ENCODE peak calls at places on chromosomes 5 and 9, in nine cellular contexts. W is neural crest cell; D is PC-3; G is activated T-helper 1 cell treated with Interleukin-2 at 50 U/mL for 16 hours; Z is Caki2; R is GM04504; X is stimulated activated CD4-positive, alpha-beta T cell treated with anti-CD3 and anti-CD28 coated beads, Interleukin-1b, Interleukin-23, amount 100 ng/mL, for 4 hours; O is HFF-Myc; N is stomach. U is an unnamed sample.

GRCh38 chr5:15021286-15022046 is 149.9 kb upstream of the ANKH start:
- DNase-seq in O (no peak), X (no peak), G (no peak), W (no peak), N (no peak), Z (peak), R (no peak), D (peak), U (no peak)

GRCh38 chr9:124209279-124209678 is 48.5 kb upstream of the NEK6 start:
- DNase-seq in W (no peak), R (no peak), D (no peak), X (no peak), G (no peak), N (no peak), O (no peak), Z (no peak), U (no peak)

GRCh38 chr5:136330353-136330913 is 34.9 kb downstream of the TRPC7 start:
- DNase-seq in W (no peak), G (no peak), X (no peak), Z (no peak), N (no peak), O (no peak), R (no peak), D (no peak), U (no peak)

GRCh38 chr9:101486693-101487442 is 46.8 kb upstream of the RNF20 start:
- DNase-seq in Z (peak), X (no peak), W (peak), N (peak), R (peak), O (no peak), D (no peak), G (no peak), U (no peak)

GRCh38 chr5:54275361-54275760 is 35.0 kb downstream of the ARL15 start:
- DNase-seq in D (no peak), R (no peak), O (no peak), W (no peak), Z (peak), N (no peak), G (no peak), X (no peak), U (no peak)

GRCh38 chr5:57491369-57491965 is 8.9 kb upstream of the ACTBL2 start:
- DNase-seq in D (peak), N (no peak), O (no peak), G (no peak), R (no peak), X (no peak), W (no peak), Z (no peak), U (no peak)

GRCh38 chr5:45372629-45373028 is 323.6 kb downstream of the HCN1 start:
- DNase-seq in W (no peak), G (no peak), X (no peak), N (no peak), O (no peak), R (no peak), D (no peak), Z (no peak), U (no peak)

GRCh38 chr9:133163559-133164208 is at the start of gene GBGT1:
- DNase-seq in Z (no peak), W (peak), X (no peak), G (no peak), R (no peak), N (peak), D (no peak), O (no peak), U (no peak)

GRCh38 chr9:114031037-114031436 is 47.1 kb downstream of the AMBP start:
- DNase-seq in G (no peak), D (no peak), X (no peak), O (no peak), Z (no peak), W (no peak), R (no peak), N (no peak), U (no peak)

GRCh38 chr9:90038778-90039177 is 434.0 kb downstream of the GADD45G start:
- DNase-seq in O (no peak), G (no peak), D (no peak), Z (no peak), N (no peak), W (no peak), X (no peak), R (no peak), U (no peak)

GRCh38 chr9:120622790-120623189 is 42.8 kb upstream of the CDK5RAP2 start:
- DNase-seq in Z (no peak), N (no peak), G (no peak), X (no peak), O (no peak), W (no peak), D (no peak), R (no peak), U (no peak)

GRCh38 chr9:89923961-89924504 is 319.2 kb downstream of the GADD45G start:
- DNase-seq in W (no peak), Z (no peak), O (no peak), R (no peak), D (peak), N (peak), G (no peak), X (peak), U (no peak)

GRCh38 chr9:109036744-109037680 is 23.7 kb upstream of the CTNNAL1 start:
- DNase-seq in D (no peak), Z (no peak), X (no peak), O (no peak), G (no peak), W (no peak), R (no peak), N (no peak), U (no peak)

GRCh38 chr9:134847138-134847537 is 33.5 kb upstream of the FCN2 start:
- DNase-seq in G (no peak), N (no peak), Z (no peak), O (no peak), D (no peak), R (no peak), W (no peak), X (no peak), U (no peak)

GRCh38 chr5:62605638-62606037 is 27.0 kb downstream of the LRRC70 start:
- DNase-seq in N (no peak), O (no peak), W (no peak), X (no peak), Z (no peak), G (no peak), D (no peak), R (no peak), U (no peak)

GRCh38 chr9:133914483-133915342 is 77.4 kb downstream of the VAV2 start:
- DNase-seq in X (no peak), O (no peak), W (no peak), N (no peak), R (no peak), D (no peak), G (no peak), Z (no peak), U (no peak)

GRCh38 chr9:97689401-97689800 is 7.7 kb downstream of the XPA start:
- DNase-seq in O (no peak), R (no peak), G (no peak), W (no peak), D (peak), X (no peak), N (no peak), Z (no peak), U (no peak)

U was measured in HS-5.